ENCODE peak calls at places on chromosomes 13 and 19, in ten cellular contexts. M is suprapubic skin; Q is CD4-positive, alpha-beta T cell; H is AG10803; P is lower leg skin; A is osteocyte; S is chondrocyte; W is thoracic aorta; Z is lung; J is endodermal cell. G is an unnamed sample.

GRCh38 chr19:15028490-15028889 is 20.8 kb upstream of the CASP14 start:
- DNase-seq in M (no peak), Q (no peak), H (no peak), P (no peak), A (no peak), S (no peak), W (no peak), Z (no peak), J (no peak), G (no peak)

GRCh38 chr13:79591493-79591892 is 110.5 kb downstream of the NDFIP2 start:
- DNase-seq in M (no peak), Q (no peak), H (no peak), P (no peak), A (no peak), S (no peak), W (no peak), Z (no peak), J (no peak), G (no peak)

GRCh38 chr19:44280916-44281315 is 21.2 kb downstream of the ZNF233 start:
- DNase-seq in M (no peak), Q (no peak), H (no peak), P (no peak), A (no peak), S (no peak), W (no peak), Z (no peak), J (no peak), G (no peak)

GRCh38 chr19:6273701-6274601 is 5.8 kb downstream of the MLLT1 start:
- DNase-seq in M (peak), Q (no peak), H (peak), P (peak), A (no peak), S (no peak), W (peak), Z (peak), J (no peak), G (no peak)

GRCh38 chr13:49560270-49561063 is 24.9 kb downstream of the RCBTB1 start:
- DNase-seq in M (no peak), Q (no peak), H (no peak), P (no peak), A (no peak), S (no peak), W (no peak), Z (no peak), J (peak), G (no peak)

GRCh38 chr13:92833071-92833470 is 393.5 kb upstream of the GPC6 start:
- DNase-seq in M (no peak), Q (no peak), H (no peak), P (no peak), A (no peak), S (no peak), W (no peak), Z (no peak), J (no peak), G (no peak)

GRCh38 chr19:47229674-47230121 is 1.3 kb downstream of the BBC3 start:
- DNase-seq in M (no peak), Q (no peak), H (peak), P (no peak), A (no peak), S (no peak), W (no peak), Z (no peak), J (peak), G (no peak)

GRCh38 chr19:4061683-4062575 is 4.8 kb downstream of the ZBTB7A start:
- DNase-seq in M (peak), Q (no peak), H (no peak), P (no peak), A (no peak), S (no peak), W (no peak), Z (no peak), J (no peak), G (no peak)

GRCh38 chr19:42450314-42450934 is 7.7 kb upstream of the CXCL17 start:
- DNase-seq in M (peak), Q (peak), H (peak), P (peak), A (no peak), S (no peak), W (peak), Z (peak), J (peak), G (no peak)

GRCh38 chr19:38913958-38914357 is 2.0 kb upstream of the CCER2 start:
- DNase-seq in M (no peak), Q (no peak), H (no peak), P (no peak), A (no peak), S (peak), W (no peak), Z (no peak), J (no peak), G (no peak)

GRCh38 chr19:6674868-6675305 is 4.9 kb upstream of the TNFSF14 start:
- DNase-seq in M (no peak), Q (peak), H (peak), P (peak), A (no peak), S (peak), W (no peak), Z (peak), J (peak), G (no peak)

GRCh38 chr13:52085416-52085815 is 43.5 kb downstream of the NEK5 start:
- DNase-seq in M (no peak), Q (no peak), H (peak), P (no peak), A (no peak), S (no peak), W (no peak), Z (no peak), J (no peak), G (no peak)

GRCh38 chr19:2695288-2695866 is 7.1 kb downstream of the GNG7 start:
- DNase-seq in M (no peak), Q (no peak), H (no peak), P (no peak), A (no peak), S (no peak), W (no peak), Z (no peak), J (no peak), G (no peak)

GRCh38 chr13:111902726-111903125 is 164.2 kb upstream of the SOX1 start:
- DNase-seq in M (no peak), Q (no peak), H (no peak), P (no peak), A (peak), S (no peak), W (no peak), Z (no peak), J (peak), G (peak)

GRCh38 chr13:111893071-111893606 is 173.8 kb upstream of the SOX1 start:
- DNase-seq in M (no peak), Q (no peak), H (no peak), P (no peak), A (peak), S (no peak), W (no peak), Z (no peak), J (peak), G (peak)

GRCh38 chr13:38661276-38661675 is 25.6 kb upstream of the FREM2 start:
- DNase-seq in M (no peak), Q (no peak), H (peak), P (no peak), A (no peak), S (no peak), W (no peak), Z (no peak), J (no peak), G (no peak)

GRCh38 chr13:23923031-23923430 is 25.7 kb upstream of the C1QTNF9B start:
- DNase-seq in M (no peak), Q (no peak), H (no peak), P (no peak), A (no peak), S (no peak), W (no peak), Z (no peak), J (no peak), G (no peak)

GRCh38 chr13:47603365-47603764 is 397.7 kb downstream of the SUCLA2 start:
- DNase-seq in M (no peak), Q (no peak), H (no peak), P (no peak), A (no peak), S (no peak), W (no peak), Z (no peak), J (no peak), G (no peak)

DNA sequence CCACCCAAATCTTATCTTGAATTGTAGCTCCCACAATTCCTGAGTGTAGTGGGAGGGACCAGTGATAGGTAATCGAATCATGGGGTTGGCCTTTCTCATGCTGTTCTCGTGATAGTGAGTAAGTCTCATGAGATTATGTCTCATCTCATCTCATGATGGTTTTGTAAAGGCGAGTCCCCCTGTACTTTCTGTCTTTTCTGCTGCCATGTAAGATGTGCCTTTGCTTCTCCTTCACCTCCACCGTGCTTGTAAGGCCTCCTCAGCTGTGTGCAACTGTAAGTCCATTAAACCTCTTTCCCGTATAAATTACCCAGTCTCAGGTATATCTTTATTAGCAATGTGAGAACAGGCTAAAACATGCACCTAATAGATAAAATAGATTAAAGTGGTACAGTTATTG is 756.4 kb upstream of the SLITRK5 start:
- DNase-seq in M (no peak), Q (no peak), H (no peak), P (no peak), A (no peak), S (no peak), W (no peak), Z (no peak), J (no peak), G (no peak)
- TF ChIP-seq CTCF in M (no peak), Q (no peak), H (no peak), P (no peak), A (no peak), S (no peak), W (no peak), Z (no peak), J (no peak), G (no peak)

DNA sequence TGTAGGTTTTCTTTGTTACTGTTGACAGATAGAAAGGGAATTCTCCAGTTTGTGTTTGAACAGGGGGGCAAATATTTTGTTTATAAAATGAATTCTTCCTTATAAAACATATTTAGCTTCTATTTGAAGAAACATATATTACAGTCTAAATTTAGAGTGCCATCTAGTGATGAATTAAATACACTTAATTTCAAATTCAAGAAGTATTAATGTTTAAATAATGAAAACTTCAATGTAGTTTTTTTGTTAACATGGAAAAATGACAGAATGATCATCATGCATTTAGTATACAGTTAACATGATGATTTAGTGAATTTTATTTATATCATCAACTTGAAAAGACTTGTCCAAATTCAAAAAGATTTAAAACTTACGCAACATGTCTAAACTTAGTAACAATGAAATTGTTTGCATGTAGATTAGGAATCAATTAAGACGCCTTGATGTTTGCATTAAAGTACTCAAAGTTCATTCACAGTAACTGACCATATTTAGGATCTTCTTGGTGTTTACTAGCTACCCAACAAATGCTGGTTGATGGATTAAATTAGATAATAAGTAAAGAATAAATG is 765.9 kb upstream of the SLITRK1 start:
- DNase-seq in M (no peak), Q (no peak), H (no peak), P (no peak), A (no peak), S (no peak), W (no peak), Z (no peak), J (no peak), G (no peak)
- TF ChIP-seq CTCF in M (no peak), Q (no peak), H (peak), P (no peak), A (peak), S (peak), W (peak), Z (no peak), J (no peak), G (peak)

GRCh38 chr13:20159646-20160345 is 1.1 kb downstream of the GJA3 start:
- DNase-seq in M (no peak), Q (no peak), H (no peak), P (no peak), A (no peak), S (no peak), W (no peak), Z (no peak), J (peak), G (no peak)

GRCh38 chr13:20157387-20157786 is 3.5 kb downstream of the GJA3 start:
- DNase-seq in M (no peak), Q (no peak), H (no peak), P (no peak), A (no peak), S (no peak), W (no peak), Z (no peak), J (peak), G (no peak)

GRCh38 chr13:20161951-20162300 is 1.1 kb upstream of the GJA3 start:
- DNase-seq in M (no peak), Q (no peak), H (no peak), P (no peak), A (no peak), S (no peak), W (no peak), Z (no peak), J (peak), G (no peak)

GRCh38 chr13:20161275-20161950 is 561 bp upstream of the GJA3 start:
- DNase-seq in M (no peak), Q (peak), H (no peak), P (no peak), A (no peak), S (no peak), W (no peak), Z (no peak), J (peak), G (no peak)

DNA sequence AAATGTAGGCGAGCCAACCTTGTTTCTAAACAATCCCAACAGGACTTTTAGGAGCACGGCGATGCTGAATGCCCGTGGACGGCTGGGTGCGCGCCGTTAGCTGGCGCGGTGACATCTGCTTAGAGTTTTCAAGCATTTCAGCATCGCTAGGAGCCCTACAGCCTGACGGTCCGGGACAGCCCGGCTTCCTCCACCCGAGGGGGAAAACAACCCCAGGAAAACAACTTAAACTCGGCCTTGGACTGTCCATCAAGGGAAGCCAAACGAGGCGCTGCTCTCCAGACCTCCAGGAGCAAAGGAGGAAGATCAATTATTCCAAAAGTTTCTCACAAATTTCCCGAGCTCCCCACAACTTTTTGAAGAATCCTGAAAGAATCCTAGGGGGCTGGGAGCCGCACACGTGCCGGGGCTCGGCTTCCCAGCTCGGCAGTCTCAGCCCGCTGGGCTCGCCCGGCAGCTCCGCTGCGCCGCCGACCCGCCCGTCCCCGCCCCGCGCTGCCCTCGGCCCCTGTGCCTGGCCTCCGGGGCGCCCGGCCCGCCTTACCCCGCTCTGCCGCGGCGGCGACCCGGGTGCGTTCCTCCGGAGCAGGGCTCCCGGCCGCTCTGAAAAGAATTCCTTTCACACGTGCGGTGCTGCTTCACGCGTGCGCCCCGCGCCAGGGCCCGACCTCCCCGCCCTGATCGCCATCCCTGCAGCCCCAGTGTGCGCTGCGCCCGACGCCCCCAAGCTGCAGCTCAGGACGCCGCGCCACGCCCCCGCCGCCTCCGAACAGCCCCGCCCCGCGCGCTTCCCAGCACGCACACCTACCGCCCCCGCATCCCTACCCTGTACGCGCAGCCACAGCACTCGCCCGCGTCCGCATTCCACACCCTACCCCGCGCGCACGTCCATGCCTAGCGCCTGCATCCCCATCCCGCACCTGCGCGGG is at the start of gene GJA3:
- DNase-seq in M (no peak), Q (no peak), H (peak), P (no peak), A (no peak), S (no peak), W (no peak), Z (no peak), J (peak), G (no peak)
- TF ChIP-seq CTCF in M (no peak), Q (no peak), H (no peak), P (no peak), A (no peak), S (no peak), W (no peak), Z (no peak), J (no peak), G (no peak)

GRCh38 chr19:39934584-39935233 is at the start of gene FCGBP:
- DNase-seq in M (no peak), Q (no peak), H (no peak), P (no peak), A (no peak), S (no peak), W (no peak), Z (no peak), J (no peak), G (no peak)

GRCh38 chr19:39937094-39937493 is 2.7 kb upstream of the FCGBP start:
- DNase-seq in M (no peak), Q (no peak), H (no peak), P (no peak), A (no peak), S (no peak), W (no peak), Z (no peak), J (no peak), G (no peak)

GRCh38 chr19:39936622-39937021 is 2.2 kb upstream of the FCGBP start:
- DNase-seq in M (no peak), Q (no peak), H (no peak), P (no peak), A (no peak), S (no peak), W (no peak), Z (no peak), J (peak), G (no peak)

GRCh38 chr19:39936020-39936419 is 1.6 kb upstream of the FCGBP start:
- DNase-seq in M (no peak), Q (no peak), H (no peak), P (no peak), A (no peak), S (no peak), W (no peak), Z (no peak), J (no peak), G (no peak)

GRCh38 chr19:39935262-39935661 is 828 bp upstream of the FCGBP start:
- DNase-seq in M (no peak), Q (no peak), H (no peak), P (no peak), A (no peak), S (no peak), W (no peak), Z (no peak), J (no peak), G (no peak)
- TF ChIP-seq CTCF in M (no peak), Q (no peak), H (no peak), P (no peak), A (no peak), S (no peak), W (no peak), Z (no peak), J (peak), G (no peak)

GRCh38 chr13:21176195-21176981 is at the start of the genes MRPL57 and SKA3:
- DNase-seq in M (peak), Q (peak), H (peak), P (peak), A (peak), S (peak), W (peak), Z (peak), J (peak), G (peak)
- TF ChIP-seq CTCF in M (no peak), Q (no peak), H (peak), P (no peak), A (no peak), S (peak), W (no peak), Z (no peak), J (peak), G (peak)

DNA sequence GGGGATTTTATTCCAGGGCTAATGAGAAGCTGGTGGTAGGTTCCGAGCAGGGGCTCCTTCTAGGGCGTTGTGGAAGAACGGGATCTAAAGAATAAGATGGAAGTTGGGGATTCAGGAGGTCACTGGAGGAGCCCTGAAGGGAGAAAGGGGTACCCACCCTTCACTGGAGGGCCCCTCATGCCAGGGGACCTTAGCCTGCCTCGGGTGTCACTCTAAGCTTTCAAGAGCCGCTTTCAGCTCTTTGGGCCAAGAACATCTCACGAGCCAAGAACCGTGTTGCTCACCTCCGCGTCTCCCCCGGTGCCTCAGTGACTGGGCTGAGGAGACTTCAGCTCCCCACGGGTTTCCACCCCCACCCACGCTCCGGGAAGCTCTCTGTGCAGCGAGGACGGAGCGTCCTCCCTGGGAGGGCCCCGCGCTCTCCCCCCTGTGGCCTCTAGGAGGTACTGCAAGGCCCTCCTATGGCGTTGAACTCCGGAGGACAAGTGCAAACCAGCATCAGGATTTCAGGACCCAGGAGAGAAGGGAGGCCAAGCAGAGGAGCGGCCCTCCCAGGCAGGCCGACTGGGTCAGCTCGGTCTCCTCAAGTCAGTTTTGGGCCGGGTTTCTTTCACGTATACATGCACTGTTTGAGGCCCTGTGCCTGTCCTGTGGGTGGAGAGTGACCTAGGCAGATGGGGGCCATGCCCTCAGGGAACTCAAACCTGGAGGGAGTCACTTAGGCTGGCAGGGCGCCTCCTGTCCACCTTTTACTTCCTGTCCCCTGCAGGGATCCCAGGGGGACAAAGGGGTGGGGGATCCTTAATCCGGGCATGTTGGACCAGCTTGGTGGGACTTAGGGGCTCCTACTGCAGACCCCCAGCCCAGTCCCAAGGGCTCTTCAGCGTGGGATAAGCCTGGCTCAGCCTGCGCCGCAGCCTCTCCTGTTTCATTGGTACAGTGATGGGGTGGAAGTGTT is 5.1 kb upstream of the KRTDAP start:
- DNase-seq in M (no peak), Q (peak), H (peak), P (no peak), A (no peak), S (no peak), W (peak), Z (peak), J (peak), G (no peak)
- TF ChIP-seq CTCF in M (peak), Q (peak), H (peak), P (no peak), A (peak), S (peak), W (peak), Z (peak), J (peak), G (peak)

GRCh38 chr13:95714142-95714832 is 37.3 kb downstream of the DNAJC3 start:
- DNase-seq in M (no peak), Q (no peak), H (peak), P (no peak), A (no peak), S (no peak), W (no peak), Z (no peak), J (no peak), G (no peak)

GRCh38 chr13:95713651-95714050 is 36.7 kb downstream of the DNAJC3 start:
- DNase-seq in M (no peak), Q (no peak), H (peak), P (no peak), A (no peak), S (no peak), W (no peak), Z (no peak), J (no peak), G (no peak)

GRCh38 chr13:95710313-95710712 is 33.4 kb downstream of the DNAJC3 start:
- DNase-seq in M (no peak), Q (no peak), H (peak), P (no peak), A (no peak), S (no peak), W (no peak), Z (no peak), J (no peak), G (no peak)

GRCh38 chr13:95716231-95716630 is 39.3 kb downstream of the DNAJC3 start:
- DNase-seq in M (no peak), Q (no peak), H (no peak), P (no peak), A (no peak), S (no peak), W (no peak), Z (no peak), J (peak), G (no peak)
- TF ChIP-seq CTCF in M (no peak), Q (no peak), H (no peak), P (no peak), A (no peak), S (no peak), W (no peak), Z (no peak), J (no peak), G (no peak)